ENCODE peak calls at places on chromosomes 5 and 9, in nine cellular contexts. X, H, M, F, O, P, R, A and C are unnamed samples.

GRCh38 chr5:152568101-152568500 is 163.0 kb upstream of the NMUR2 start:
- DNase-seq in F (no peak), H (no peak), X (no peak), A (no peak), M (no peak), P (peak), R (no peak), O (no peak), C (no peak)

GRCh38 chr9:92191801-92192200 is 76.6 kb upstream of the SPTLC1 start:
- DNase-seq in P (no peak), F (peak), R (no peak), A (peak), O (peak), H (no peak), M (no peak), X (no peak), C (no peak)

GRCh38 chr9:125312411-125312810 is 50.8 kb downstream of the GAPVD1 start:
- DNase-seq in X (no peak), A (no peak), F (no peak), P (no peak), M (no peak), H (no peak), R (no peak), O (no peak), C (no peak)

GRCh38 chr5:142065273-142065672 is 43.3 kb upstream of the NDFIP1 start:
- DNase-seq in X (no peak), F (no peak), O (peak), A (no peak), H (no peak), R (no peak), M (no peak), P (no peak), C (no peak)

GRCh38 chr5:6632324-6632930 is 417 bp downstream of the NSUN2 start:
- DNase-seq in F (no peak), O (peak), M (no peak), P (peak), H (no peak), R (no peak), X (no peak), A (no peak), C (no peak)

GRCh38 chr5:8138884-8139283 is 269.9 kb downstream of the MTRR start:
- DNase-seq in O (no peak), A (no peak), H (no peak), M (no peak), F (no peak), R (no peak), P (no peak), X (no peak), C (no peak)

GRCh38 chr9:128628471-128629048 is 28.1 kb downstream of the DYNC2I2 start:
- DNase-seq in F (no peak), H (no peak), P (peak), M (no peak), R (peak), O (peak), A (no peak), X (no peak), C (no peak)

GRCh38 chr5:92977766-92978555 is 603.1 kb downstream of the NR2F1-AS1 start:
- DNase-seq in X (no peak), A (no peak), O (no peak), P (no peak), H (no peak), R (no peak), F (no peak), M (no peak), C (no peak)

GRCh38 chr5:72224946-72225427 is 95.1 kb downstream of the MRPS27 start:
- DNase-seq in H (no peak), M (no peak), P (no peak), R (no peak), X (no peak), A (no peak), O (peak), F (peak), C (no peak)

GRCh38 chr5:150540615-150541396 is 32.9 kb downstream of the NDST1 start:
- DNase-seq in X (peak), A (peak), F (peak), R (peak), P (peak), O (peak), M (no peak), H (no peak), C (no peak)

GRCh38 chr9:69444791-69445190 is 119.8 kb downstream of the ENTREP1 start:
- DNase-seq in O (no peak), A (no peak), H (no peak), R (no peak), F (no peak), P (no peak), M (no peak), X (no peak), C (no peak)

GRCh38 chr9:21095561-21095960 is 17.8 kb upstream of the IFNB1 start:
- DNase-seq in H (no peak), M (no peak), R (no peak), P (no peak), A (no peak), X (no peak), O (no peak), F (no peak), C (no peak)

GRCh38 chr9:117763314-117763713 is 59.1 kb downstream of the TLR4 start:
- DNase-seq in A (peak), R (no peak), F (no peak), O (peak), H (no peak), X (no peak), M (no peak), P (no peak), C (no peak)

GRCh38 chr9:34508951-34509350 is 13.8 kb downstream of the ENHO start:
- DNase-seq in H (no peak), F (no peak), M (no peak), X (no peak), A (no peak), R (no peak), O (no peak), P (no peak), C (peak)

GRCh38 chr9:27655454-27655853 is 82.2 kb upstream of the C9orf72 start:
- DNase-seq in H (no peak), M (no peak), R (no peak), P (no peak), X (no peak), A (no peak), O (no peak), F (no peak), C (no peak)

GRCh38 chr9:88090151-88090581 is 48.1 kb downstream of the SPATA31C2 start:
- DNase-seq in M (no peak), P (peak), A (no peak), R (no peak), F (no peak), O (peak), X (no peak), H (no peak), C (no peak)

GRCh38 chr9:114011313-114011712 is 66.8 kb downstream of the AMBP start:
- DNase-seq in P (peak), H (no peak), O (no peak), F (no peak), M (peak), X (no peak), A (no peak), R (peak), C (peak)

GRCh38 chr5:55855509-55855908 is 4.4 kb downstream of the IL31RA start:
- DNase-seq in X (no peak), P (no peak), M (no peak), O (peak), A (no peak), R (no peak), F (no peak), H (peak), C (no peak)

GRCh38 chr5:66041612-66042011 is 102.5 kb upstream of the SREK1 start:
- DNase-seq in A (no peak), R (no peak), P (no peak), H (no peak), F (no peak), M (no peak), O (peak), X (no peak), C (no peak)

GRCh38 chr9:14421291-14421690 is 107.3 kb upstream of the NFIB start:
- DNase-seq in A (no peak), P (no peak), F (no peak), M (no peak), O (no peak), R (no peak), X (no peak), H (no peak), C (no peak)

GRCh38 chr9:20358201-20358600 is 264.1 kb downstream of the MLLT3 start:
- DNase-seq in A (peak), F (no peak), X (peak), P (no peak), H (no peak), M (no peak), R (no peak), O (peak), C (no peak)

GRCh38 chr5:79448336-79448735 is 65.6 kb downstream of the HOMER1 start:
- DNase-seq in M (no peak), H (no peak), F (peak), R (no peak), O (peak), X (no peak), P (no peak), A (no peak), C (no peak)

GRCh38 chr5:123610665-123611406 is 98.9 kb downstream of the CSNK1G3 start:
- DNase-seq in X (peak), F (peak), M (no peak), P (peak), H (peak), O (peak), R (no peak), A (peak), C (no peak)

GRCh38 chr5:40221796-40222195 is 457.9 kb upstream of the PTGER4 start:
- DNase-seq in M (no peak), R (no peak), P (no peak), F (peak), X (no peak), H (no peak), A (peak), O (peak), C (no peak)

GRCh38 chr9:36401179-36401740 is 1.2 kb upstream of the RNF38 start:
- DNase-seq in F (no peak), O (peak), M (no peak), R (no peak), P (no peak), H (peak), A (no peak), X (peak), C (no peak)

GRCh38 chr5:58818515-58818914 is 235.6 kb downstream of the RAB3C start:
- DNase-seq in M (no peak), X (no peak), A (no peak), P (no peak), R (no peak), H (no peak), O (no peak), F (no peak), C (no peak)

GRCh38 chr5:66440202-66440680 is 156.0 kb upstream of the MAST4 start:
- DNase-seq in X (no peak), M (no peak), A (peak), O (peak), R (no peak), H (peak), P (peak), F (no peak), C (no peak)

GRCh38 chr5:149708981-149709594 is 21.0 kb upstream of the PPARGC1B start:
- DNase-seq in H (no peak), P (no peak), M (no peak), X (no peak), R (no peak), A (no peak), F (no peak), O (no peak), C (no peak)

GRCh38 chr5:131224387-131225191 is 39.3 kb upstream of the CDC42SE2 start:
- DNase-seq in P (peak), X (no peak), M (no peak), R (peak), F (no peak), A (no peak), O (peak), H (peak), C (no peak)

GRCh38 chr5:56303511-56303910 is 70.4 kb upstream of the ANKRD55 start:
- DNase-seq in X (no peak), P (no peak), A (no peak), M (no peak), R (no peak), H (no peak), F (no peak), O (no peak), C (no peak)

GRCh38 chr5:34499001-34499734 is 157.0 kb upstream of the RAI14 start:
- DNase-seq in M (no peak), A (peak), O (peak), F (peak), R (no peak), H (no peak), P (no peak), X (no peak), C (no peak)

GRCh38 chr5:115419794-115420585 is 123.5 kb upstream of the CCDC112 start:
- DNase-seq in F (no peak), M (no peak), P (no peak), X (no peak), R (no peak), A (peak), H (no peak), O (peak), C (peak)

GRCh38 chr9:114914139-114914538 is 16.3 kb downstream of the TNFSF8 start:
- DNase-seq in A (no peak), R (no peak), F (no peak), H (no peak), M (no peak), P (no peak), X (no peak), O (peak), C (no peak)

DNA sequence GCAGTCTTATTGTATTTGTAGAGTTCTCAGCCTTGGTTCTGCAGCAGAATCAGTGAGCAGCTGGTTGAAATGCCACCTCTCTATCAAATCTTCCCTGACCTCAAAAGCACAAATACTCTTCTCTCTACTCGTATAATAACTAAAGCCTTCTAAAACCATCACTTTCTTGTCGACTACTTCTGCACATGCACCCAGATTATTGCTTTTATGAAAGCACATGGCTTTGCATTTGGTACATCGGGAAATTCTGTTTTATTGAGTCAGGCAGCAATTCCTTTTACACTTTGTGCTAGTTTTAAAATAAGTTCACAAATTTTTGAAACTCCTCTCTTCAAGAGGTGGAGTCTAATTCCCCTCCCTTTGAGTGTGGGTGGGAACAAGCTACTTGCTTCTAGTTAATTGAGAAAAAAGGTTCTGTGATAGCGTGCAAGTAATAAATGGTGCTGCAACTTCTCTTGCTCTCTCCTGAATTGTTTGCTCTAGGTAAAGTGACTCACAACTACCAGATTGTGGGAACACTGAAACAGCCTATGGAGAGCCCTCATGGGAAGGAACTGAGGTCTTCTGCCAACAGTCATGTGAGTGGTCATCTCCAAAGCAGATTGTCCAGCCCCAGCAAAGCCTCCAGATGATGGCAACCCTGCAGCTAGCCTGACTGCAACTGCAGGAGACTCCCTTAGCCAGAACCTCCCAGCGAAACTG is 66.0 kb upstream of the TAF1L start:
- DNase-seq in P (no peak), O (no peak), R (no peak), H (no peak), A (peak), F (no peak), X (no peak), M (no peak), C (no peak)
- TF ChIP-seq CTCF in P (no peak), O (no peak), R (no peak), H (no peak), A (no peak), F (no peak), X (no peak), M (no peak), C (no peak)

GRCh38 chr9:118809160-118809625 is 560.0 kb downstream of the BRINP1 start:
- DNase-seq in O (no peak), F (no peak), H (no peak), X (no peak), A (no peak), R (peak), M (peak), P (no peak), C (no peak)
- TF ChIP-seq CTCF in O (no peak), F (no peak), H (no peak), X (no peak), A (no peak), R (no peak), M (peak), P (no peak), C (no peak)

GRCh38 chr9:6049798-6050197 is 34.4 kb upstream of the RANBP6 start:
- DNase-seq in P (no peak), H (peak), O (peak), M (no peak), R (no peak), F (no peak), A (peak), X (no peak), C (no peak)
- TF ChIP-seq CTCF in P (no peak), H (no peak), O (peak), M (no peak), R (no peak), F (peak), A (peak), X (no peak), C (peak)

DNA sequence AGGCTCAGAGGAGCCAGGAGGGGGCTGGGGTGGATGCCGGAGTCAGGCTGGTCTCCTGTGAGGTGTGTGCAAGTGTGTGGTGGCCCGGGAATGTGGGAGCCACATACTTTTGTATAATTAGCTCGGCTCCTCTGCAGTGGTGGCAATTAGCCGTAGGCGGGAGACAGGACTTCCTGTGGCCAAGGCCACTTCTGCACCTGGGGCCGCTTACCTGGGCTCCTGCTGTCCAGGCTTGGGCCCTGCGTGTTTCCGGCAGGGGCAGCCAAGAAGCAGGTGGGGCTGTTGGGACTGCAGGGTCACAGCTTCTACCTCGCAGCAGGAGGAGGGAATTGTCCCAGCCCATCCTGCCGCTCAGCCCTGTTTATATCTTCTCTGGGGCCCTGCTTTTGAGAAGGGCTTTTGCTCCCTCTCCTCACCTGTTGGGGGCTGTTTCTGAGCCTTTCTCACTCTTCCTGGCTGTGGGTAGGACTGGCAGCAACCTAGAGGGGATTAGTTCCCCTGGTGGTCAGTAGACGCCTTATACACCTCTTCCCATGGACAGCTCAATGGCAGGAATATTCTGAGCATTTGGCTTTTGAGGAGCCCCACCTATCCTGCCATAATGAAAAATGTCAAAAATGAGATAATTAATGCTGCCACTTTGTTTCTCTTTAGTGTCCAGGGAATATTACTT is 145.4 kb upstream of the PITX1 start:
- DNase-seq in O (no peak), M (no peak), X (no peak), R (no peak), P (no peak), A (no peak), F (no peak), H (no peak), C (no peak)
- TF ChIP-seq CTCF in O (peak), M (no peak), X (no peak), R (no peak), P (no peak), A (no peak), F (no peak), H (no peak), C (no peak)